ENCODE peak calls at places on chromosomes 16 and 17, in seven cellular contexts. A is fibroblast of lung, R is spleen, I is SK-N-MC, D is psoas muscle, X is heart left ventricle, C is MG63. P is an unnamed sample.

GRCh38 chr16:87702325-87702811 is 63.4 kb downstream of the KLHDC4 start:
- DNase-seq in X (no peak), I (no peak), R (peak; percentile 87), D (no peak), C (no peak), A (no peak), P (no peak)

GRCh38 chr16:67459858-67460144 is 21.2 kb downstream of the ATP6V0D1 start:
- DNase-seq in A (no peak), R (no peak), X (no peak), I (no peak), D (peak; percentile 46), C (no peak), P (no peak)

GRCh38 chr16:67967183-67967955 is 1.1 kb downstream of the SLC12A4 start:
- DNase-seq in I (no peak), D (no peak), R (peak; percentile 67), C (no peak), X (no peak), A (no peak), P (no peak)

GRCh38 chr17:50213026-50214015 is 11.9 kb upstream of the COL1A1 start:
- DNase-seq in R (no peak), X (no peak), A (no peak), C (no peak), D (no peak), I (no peak), P (peak; percentile 55)

GRCh38 chr17:13107726-13108235 is 90.0 kb upstream of the ELAC2 start:
- DNase-seq in A (no peak), R (no peak), X (no peak), I (no peak), D (no peak), C (no peak), P (no peak)

GRCh38 chr16:48963901-48964615 is 317.6 kb downstream of the CBLN1 start:
- DNase-seq in X (no peak), D (no peak), I (no peak), A (peak; percentile 97), C (peak; percentile 47), R (no peak), P (no peak)

GRCh38 chr17:28515518-28515917 is 9.4 kb downstream of the FOXN1 start:
- DNase-seq in X (no peak), I (no peak), C (no peak), R (no peak), A (no peak), D (no peak), P (no peak)

GRCh38 chr17:51888823-51889222 is 269.7 kb downstream of the CA10 start:
- DNase-seq in D (no peak), C (no peak), R (no peak), A (no peak), X (no peak), I (no peak), P (no peak)

GRCh38 chr17:7916799-7917198 is 710 bp upstream of the RNF227 start:
- DNase-seq in I (no peak), R (no peak), C (peak; percentile 44), X (no peak), D (no peak), A (peak; percentile 84), P (no peak)

GRCh38 chr16:11781773-11782172 is 15.3 kb downstream of the ZC3H7A start:
- DNase-seq in A (peak; percentile 38), X (no peak), I (no peak), D (no peak), C (peak; percentile 12), R (no peak), P (peak; percentile 70)

GRCh38 chr17:16552637-16553045 is 16.4 kb downstream of the ZNF287 start:
- DNase-seq in D (no peak), R (no peak), A (no peak), X (no peak), I (no peak), C (no peak), P (no peak)
- H3K9me3 ChIP-seq in D (peaks cover 89% of the 10 kb centered on the region), R (peaks cover 100% of the 10 kb centered on the region), A (peaks cover 2% of the 10 kb centered on the region), X (peaks cover 100% of the 10 kb centered on the region), I (no peaks in the 10 kb centered on the region), C (peaks cover 24% of the 10 kb centered on the region), P (peaks cover 47% of the 10 kb centered on the region)

GRCh38 chr16:57528499-57529323 is 7.7 kb downstream of the CCDC102A start:
- DNase-seq in X (no peak), R (peak; percentile 78), D (no peak), A (no peak), C (no peak), I (no peak), P (no peak)
- H3K4me3 ChIP-seq in X (no peak overlapping the region), R (no peak overlapping the region), D (no peak overlapping the region), A (no peak overlapping the region), C (no peak overlapping the region), I (no peak overlapping the region), P (no peak overlapping the region)

GRCh38 chr16:31745900-31746299 is 127.7 kb upstream of the ZNF267 start:
- DNase-seq in I (no peak), D (no peak), X (no peak), A (no peak), C (no peak), R (no peak), P (no peak)
- H3K9me3 ChIP-seq in I (no peaks in the 10 kb centered on the region), D (peaks cover 85% of the 10 kb centered on the region), X (peaks cover 100% of the 10 kb centered on the region), A (no peaks in the 10 kb centered on the region), C (peaks cover 62% of the 10 kb centered on the region), R (peaks cover 100% of the 10 kb centered on the region), P (peaks cover 12% of the 10 kb centered on the region)

GRCh38 chr17:63930951-63931575 is 1.1 kb downstream of the CD79B start:
- DNase-seq in C (no peak), D (peak; percentile 71), R (peak; percentile 97), A (no peak), I (no peak), X (peak; percentile 83), P (peak; percentile 67)

GRCh38 chr17:63929860-63930766 is 2.0 kb downstream of the CD79B start:
- DNase-seq in I (no peak), R (peak; percentile 84), C (no peak), D (no peak), A (no peak), X (no peak), P (no peak)

GRCh38 chr17:63934391-63935112 is 2.4 kb upstream of the CD79B start:
- DNase-seq in X (no peak), C (no peak), I (no peak), R (no peak), D (no peak), A (no peak), P (no peak)

GRCh38 chr17:63932008-63932561 is at the start of gene CD79B:
- DNase-seq in R (peak; percentile 94), C (no peak), X (no peak), D (no peak), I (no peak), A (no peak), P (no peak)

GRCh38 chr17:63932721-63933120 is 590 bp upstream of the CD79B start:
- DNase-seq in I (no peak), D (no peak), R (no peak), A (no peak), C (no peak), X (no peak), P (no peak)
- H3K4me3 ChIP-seq in I (no peak overlapping the region), D (no peak overlapping the region), R (no peak overlapping the region), A (no peak overlapping the region), C (no peak overlapping the region), X (no peak overlapping the region), P (no peak overlapping the region)

DNA sequence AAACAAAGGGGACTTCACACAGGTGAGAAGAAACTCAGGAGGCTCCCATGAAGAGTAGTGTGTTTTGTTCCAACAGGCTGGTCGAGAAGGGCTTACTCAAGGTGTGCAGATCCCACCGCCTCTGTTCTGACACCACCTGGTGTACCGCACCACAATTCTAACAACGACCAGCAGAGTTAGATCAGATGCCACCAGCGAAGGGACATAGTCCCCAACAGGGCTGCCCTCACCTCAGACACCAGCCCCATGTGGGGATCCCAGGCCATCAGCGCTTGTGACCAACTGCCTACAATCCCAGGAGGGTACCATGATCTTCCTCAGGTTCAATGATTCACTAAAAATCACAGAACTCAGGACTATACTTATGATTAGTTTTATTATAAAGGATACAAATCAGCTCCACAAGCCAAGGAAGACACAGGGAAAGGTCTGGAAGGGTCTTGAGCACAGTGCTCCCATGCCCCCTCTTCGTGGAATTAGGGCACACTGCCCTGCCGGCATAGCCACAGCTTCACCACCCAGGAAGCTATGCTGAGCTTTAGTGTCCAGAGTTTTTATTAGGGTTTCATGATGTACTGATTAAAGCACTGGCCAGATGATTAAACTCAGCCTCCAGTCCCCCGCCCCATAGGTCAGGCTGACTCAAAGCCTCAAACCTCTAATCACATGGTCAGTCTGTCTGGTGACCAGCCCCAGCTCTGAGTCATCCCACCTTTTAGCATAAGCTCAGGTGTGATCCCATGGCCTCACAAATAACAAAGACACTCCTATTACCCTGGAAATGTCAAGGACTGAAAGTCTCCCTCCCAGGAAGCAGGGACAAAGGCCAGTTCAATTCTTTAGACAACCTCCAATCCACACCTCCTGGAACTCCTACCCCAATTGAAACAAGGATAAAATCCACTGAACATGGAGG is 26.0 kb downstream of the TRIM25 start:
- DNase-seq in R (no peak), C (no peak), D (no peak), X (no peak), A (no peak), I (no peak), P (no peak)
- H3K9me3 ChIP-seq in R (peaks cover 23% of the 10 kb centered on the region), C (no peaks in the 10 kb centered on the region), D (peaks cover 9% of the 10 kb centered on the region), X (peaks cover 9% of the 10 kb centered on the region), A (peaks cover 2% of the 10 kb centered on the region), I (no peaks in the 10 kb centered on the region), P (peaks cover 6% of the 10 kb centered on the region)

GRCh38 chr17:79842656-79843474 is 3.6 kb upstream of the CBX4 start:
- DNase-seq in R (no peak), I (no peak), A (no peak), X (no peak), C (no peak), D (no peak), P (no peak)

GRCh38 chr17:79845601-79845949 is 6.3 kb upstream of the CBX4 start:
- DNase-seq in I (no peak), C (no peak), R (no peak), A (no peak), X (no peak), D (no peak), P (no peak)

GRCh38 chr17:79843917-79844815 is 4.9 kb upstream of the CBX4 start:
- DNase-seq in A (peak; percentile 72), D (peak; percentile 73), I (no peak), C (peak; percentile 77), X (peak; percentile 78), R (peak; percentile 86), P (no peak)

GRCh38 chr17:79843475-79843916 is 4.3 kb upstream of the CBX4 start:
- DNase-seq in A (no peak), R (no peak), I (no peak), C (no peak), D (no peak), X (no peak), P (no peak)

GRCh38 chr17:79844869-79845600 is 5.8 kb upstream of the CBX4 start:
- DNase-seq in X (peak; percentile 67), I (no peak), C (peak; percentile 61), D (peak; percentile 59), A (no peak), R (peak; percentile 90), P (no peak)
- H3K4me3 ChIP-seq in X (peak overlapping the region; percentile 69), I (peak overlapping the region; percentile 75), C (no peak overlapping the region), D (peak overlapping the region; percentile 73), A (no peak overlapping the region), R (no peak overlapping the region), P (no peak overlapping the region)